ENCODE peak calls at places on chromosomes 4 and X, in six cellular contexts. P is GM23338, B is HepG2, F is MM.1S, J is HCT116, Y is fibroblast of lung. E is an unnamed sample.

GRCh38 chrX:11666180-11666579 is 460 bp upstream of the ARHGAP6 start:
- DNase-seq in B (no peak), F (no peak), J (no peak), Y (no peak), P (peak; percentile 44), E (no peak)

GRCh38 chr4:164304861-164305260 is 449.1 kb upstream of the SMIM31 start:
- DNase-seq in F (no peak), B (no peak), J (no peak), P (no peak), Y (peak; percentile 58), E (no peak)

GRCh38 chrX:24465524-24465850 is 401 bp downstream of the PDK3 start:
- DNase-seq in Y (no peak), J (no peak), P (peak; percentile 1), F (no peak), B (no peak), E (no peak)

GRCh38 chrX:3697701-3698279 is 15.7 kb downstream of the PRKX start:
- DNase-seq in P (no peak), F (no peak), Y (peak; percentile 78), J (no peak), B (no peak), E (no peak)

GRCh38 chrX:1685460-1685859 is 70.6 kb downstream of the ASMT start:
- DNase-seq in P (no peak), Y (no peak), F (no peak), B (no peak), J (no peak), E (no peak)

GRCh38 chr4:54050214-54050904 is 14.0 kb downstream of the CHIC2 start:
- DNase-seq in F (no peak), B (no peak), Y (peak; percentile 75), J (no peak), P (no peak), E (no peak)

GRCh38 chrX:51257490-51257889 is 75.1 kb upstream of the NUDT10 start:
- DNase-seq in F (no peak), B (no peak), P (no peak), J (no peak), Y (no peak), E (no peak)

GRCh38 chr4:181950372-181951127 is 292.7 kb upstream of the TENM3 start:
- DNase-seq in F (no peak), B (no peak), J (no peak), Y (no peak), P (no peak), E (no peak)

GRCh38 chrX:20026278-20026677 is 35.4 kb upstream of the BCLAF3 start:
- DNase-seq in J (no peak), F (no peak), Y (peak; percentile 48), P (no peak), B (peak; percentile 50), E (peak; percentile 1)

GRCh38 chr4:72909461-72909860 is 160.1 kb downstream of the COX18 start:
- DNase-seq in B (peak; percentile 10), Y (no peak), F (peak; percentile 28), J (no peak), P (peak; percentile 77), E (no peak)

GRCh38 chr4:154490589-154491340 is 834 bp downstream of the DCHS2 start:
- DNase-seq in P (peak; percentile 57), Y (no peak), F (no peak), B (no peak), J (no peak), E (no peak)
- TF ChIP-seq EZH2 in P (peak; percentile 22), Y (peak; percentile 80), F (no peak), B (no peak), J (no peak), E (no peak)

DNA sequence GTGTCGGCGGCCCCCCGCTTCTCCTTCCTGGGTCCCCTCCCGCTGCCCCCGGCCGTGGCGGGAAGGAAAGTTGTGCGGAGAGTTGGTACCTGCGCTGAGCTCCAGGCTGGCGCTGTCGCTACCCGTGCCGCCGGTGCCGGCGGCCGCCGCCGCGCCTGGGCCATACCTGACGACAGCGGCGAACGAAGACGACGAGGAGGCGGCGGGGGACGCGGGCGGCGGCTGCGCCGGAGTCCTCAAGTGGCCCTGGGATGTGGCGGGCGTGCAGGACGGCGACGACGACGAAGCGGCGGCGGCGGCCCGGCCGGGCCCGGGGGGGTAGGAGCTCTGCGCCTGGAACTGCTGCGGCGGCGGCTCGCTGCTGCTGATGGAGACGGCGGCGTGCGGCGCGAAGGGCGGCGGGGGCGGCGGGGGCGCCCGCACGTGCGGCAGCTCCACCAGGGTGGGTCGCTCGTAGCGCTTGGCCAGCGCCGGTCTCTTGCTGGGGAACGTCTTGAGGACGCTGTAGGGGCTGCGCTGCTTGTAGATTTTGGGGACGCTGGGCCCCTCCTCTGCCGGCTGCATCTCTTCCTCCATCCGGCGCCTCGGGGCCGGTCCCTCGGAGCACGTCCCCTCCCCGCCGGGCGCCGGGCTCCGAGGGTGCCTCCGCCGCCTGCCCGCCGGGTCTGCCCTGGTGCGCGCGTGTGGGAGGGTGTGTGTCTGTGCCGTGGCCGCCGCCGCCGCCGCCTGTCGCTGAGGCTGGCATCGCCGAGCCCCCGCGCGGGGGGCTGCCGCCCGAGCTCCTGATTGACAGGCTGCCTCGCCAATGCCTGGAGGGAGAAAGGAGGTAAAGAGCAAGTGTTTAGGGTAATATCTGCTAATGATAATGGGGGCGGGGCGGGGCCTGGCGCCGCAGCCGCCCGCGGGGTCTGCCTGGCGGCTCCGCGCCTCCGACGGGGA is 618 bp downstream of the BEND4 start:
- DNase-seq in P (peak; percentile 69), J (no peak), F (peak; percentile 83), B (no peak), Y (no peak), E (no peak)
- TF ChIP-seq EZH2 in P (no peak), J (no peak), F (no peak), B (no peak), Y (peak; percentile 27), E (no peak)

DNA sequence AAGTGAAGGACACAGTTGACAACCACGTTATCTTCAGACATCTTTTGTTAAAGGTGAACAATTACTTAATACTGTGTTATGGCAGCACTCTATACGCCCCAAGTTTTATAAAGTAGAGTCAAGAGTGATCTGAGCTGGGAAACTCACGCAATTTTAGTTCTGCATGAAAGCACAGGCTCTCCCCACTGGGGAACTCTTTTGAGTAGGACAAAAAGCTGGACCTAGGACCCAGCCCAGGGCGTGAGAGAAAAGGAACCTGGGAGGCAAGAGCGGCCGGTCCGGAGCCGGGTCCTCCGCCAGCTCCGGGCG is 152.6 kb upstream of the SLC4A4 start:
- DNase-seq in Y (no peak), F (no peak), J (no peak), B (no peak), P (no peak), E (no peak)
- TF ChIP-seq EZH2 in Y (no peak), F (no peak), J (no peak), B (no peak), P (no peak), E (no peak)

DNA sequence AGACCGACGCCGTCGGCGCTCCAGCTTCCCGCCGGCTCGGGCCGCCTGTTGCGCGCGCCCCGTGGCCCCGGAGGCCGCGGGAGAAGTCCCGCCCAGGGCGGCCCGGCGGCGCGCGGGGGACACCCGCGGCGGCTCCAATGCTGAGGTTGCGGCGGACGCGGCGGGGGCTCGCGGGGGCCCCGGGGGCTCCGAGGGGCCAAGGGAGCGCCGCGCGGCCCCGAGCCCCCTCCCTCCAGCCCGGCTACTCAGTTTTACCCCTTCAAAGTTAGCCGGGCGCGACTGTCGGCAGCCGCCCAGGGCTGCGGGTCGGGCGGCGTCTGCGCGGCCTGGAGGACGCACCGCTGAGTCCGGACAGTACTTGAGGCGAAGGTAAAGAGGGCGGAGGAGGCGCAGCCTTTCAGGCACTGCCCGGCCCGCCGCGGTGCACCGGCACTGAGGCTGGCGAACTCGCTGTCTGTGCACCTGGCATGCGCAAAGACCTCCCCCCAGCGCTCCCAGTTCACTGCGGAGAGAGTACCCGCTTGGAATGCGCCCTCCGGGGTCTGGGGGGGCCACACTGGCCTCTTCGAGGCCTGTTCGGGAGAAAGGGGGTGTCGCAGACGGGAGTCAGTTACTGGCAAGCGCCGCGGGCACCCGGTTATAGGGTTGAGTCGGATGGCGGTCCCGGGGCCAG is 1.3 kb downstream of the PCDH19 start:
- DNase-seq in J (no peak), F (no peak), P (peak; percentile 36), B (no peak), Y (no peak), E (no peak)
- TF ChIP-seq EZH2 in J (no peak), F (no peak), P (peak; percentile 86), B (no peak), Y (peak; percentile 60), E (no peak)

GRCh38 chrX:114583646-114584433 is at the start of gene HTR2C:
- DNase-seq in Y (no peak), F (no peak), J (no peak), B (no peak), P (peak; percentile 66), E (no peak)

GRCh38 chrX:114580336-114580735 is 3.5 kb upstream of the HTR2C start:
- DNase-seq in F (no peak), J (no peak), Y (no peak), P (peak; percentile 49), B (no peak), E (no peak)

GRCh38 chrX:114581528-114582263 is 2.2 kb upstream of the HTR2C start:
- DNase-seq in P (peak; percentile 57), B (no peak), J (no peak), Y (no peak), F (no peak), E (no peak)

GRCh38 chrX:114582698-114583395 is 1.0 kb upstream of the HTR2C start:
- DNase-seq in B (no peak), J (no peak), Y (no peak), F (no peak), P (peak; percentile 52), E (no peak)

GRCh38 chrX:114582264-114582632 is 1.6 kb upstream of the HTR2C start:
- DNase-seq in B (no peak), J (no peak), F (no peak), Y (no peak), P (no peak), E (no peak)
- TF ChIP-seq EZH2 in B (no peak), J (no peak), F (no peak), Y (no peak), P (no peak), E (no peak)

DNA sequence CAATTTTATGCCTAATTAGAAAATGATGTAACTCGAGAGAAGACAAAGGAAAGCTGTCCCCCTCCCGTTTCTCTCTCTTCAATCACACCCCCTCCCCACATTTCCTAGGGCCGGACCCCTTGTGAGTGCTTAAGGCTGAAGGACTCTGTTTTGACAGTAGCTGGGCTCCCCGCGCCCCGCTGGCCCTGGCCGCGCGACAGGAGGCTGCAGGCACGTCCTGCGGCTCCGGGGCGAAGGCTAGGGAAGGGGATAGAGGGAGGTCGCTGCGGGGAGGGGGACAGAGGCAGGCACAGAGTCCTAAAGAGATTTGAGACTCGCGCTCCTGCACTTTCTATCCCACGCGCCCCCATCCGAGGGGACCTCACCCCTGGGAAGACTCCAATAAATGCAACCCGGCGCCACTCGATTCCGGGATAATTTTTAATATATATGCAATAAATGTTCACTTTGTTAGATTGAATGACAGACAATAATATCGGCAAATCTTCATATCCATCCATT is 56.2 kb upstream of the TMEM33 start:
- DNase-seq in F (no peak), J (no peak), Y (no peak), B (no peak), P (peak; percentile 76), E (no peak)
- TF ChIP-seq EZH2 in F (no peak), J (no peak), Y (no peak), B (no peak), P (no peak), E (no peak)

DNA sequence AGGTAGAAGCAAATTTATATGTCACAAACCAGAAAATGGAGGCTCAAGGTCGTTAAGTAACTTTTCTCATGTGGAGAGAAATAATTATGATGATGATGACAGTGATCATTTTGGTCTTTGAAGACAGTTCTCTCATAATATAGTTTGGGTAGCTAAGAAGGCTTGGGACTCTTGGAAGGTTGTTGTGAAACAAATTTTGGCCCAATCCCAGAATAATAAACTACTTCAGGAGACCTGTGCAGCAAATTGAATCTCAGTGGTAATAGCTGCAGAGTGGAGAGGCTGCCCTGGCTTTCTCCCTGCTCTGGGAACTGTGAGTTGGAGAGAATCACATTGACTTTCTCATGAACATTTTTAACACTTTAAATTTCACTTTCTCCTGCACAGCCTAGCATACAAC is 217.2 kb upstream of the BOD1L1 start:
- DNase-seq in P (no peak), B (no peak), J (no peak), Y (no peak), F (no peak), E (no peak)
- TF ChIP-seq EZH2 in P (no peak), B (no peak), J (no peak), Y (no peak), F (no peak), E (no peak)